ENCODE peak calls at places on chromosome 7, in nine cellular contexts. One of them, this sample, is unnamed.

GRCh38 chr7:116443101-116443523 is 56.4 kb upstream of the CAV2 start:
- DNase-seq in ureter: no peak
- DNase-seq in T follicular helper cell: no peak
- DNase-seq in LoVo: peak
- DNase-seq in left ventricle myocardium inferior: no peak
- DNase-seq in astrocyte: peak
- DNase-seq in left ventricle myocardium superior: no peak
- DNase-seq in hepatic stellate cell: peak
- DNase-seq in hippocampal formation: no peak
- DNase-seq in this sample: peak

GRCh38 chr7:70693300-70693689 is 438.6 kb upstream of the GALNT17 start:
- DNase-seq in ureter: no peak
- DNase-seq in T follicular helper cell: no peak
- DNase-seq in LoVo: no peak
- DNase-seq in left ventricle myocardium inferior: no peak
- DNase-seq in astrocyte: peak
- DNase-seq in left ventricle myocardium superior: no peak
- DNase-seq in hepatic stellate cell: no peak
- DNase-seq in hippocampal formation: no peak
- DNase-seq in this sample: no peak

GRCh38 chr7:77516085-77516484 is 21.0 kb upstream of the PTPN12 start:
- DNase-seq in ureter: no peak
- DNase-seq in T follicular helper cell: no peak
- DNase-seq in LoVo: no peak
- DNase-seq in left ventricle myocardium inferior: no peak
- DNase-seq in astrocyte: no peak
- DNase-seq in left ventricle myocardium superior: no peak
- DNase-seq in hepatic stellate cell: no peak
- DNase-seq in hippocampal formation: no peak
- DNase-seq in this sample: no peak

GRCh38 chr7:56175086-56175760 is 59.0 kb upstream of the NUPR2 start:
- DNase-seq in ureter: peak
- DNase-seq in T follicular helper cell: no peak
- DNase-seq in LoVo: no peak
- DNase-seq in left ventricle myocardium inferior: peak
- DNase-seq in astrocyte: no peak
- DNase-seq in left ventricle myocardium superior: peak
- DNase-seq in hepatic stellate cell: no peak
- DNase-seq in hippocampal formation: peak
- DNase-seq in this sample: no peak

GRCh38 chr7:137879357-137880158 is 32.8 kb upstream of the DGKI start:
- DNase-seq in ureter: no peak
- DNase-seq in T follicular helper cell: no peak
- DNase-seq in LoVo: no peak
- DNase-seq in left ventricle myocardium inferior: no peak
- DNase-seq in astrocyte: peak
- DNase-seq in left ventricle myocardium superior: no peak
- DNase-seq in hepatic stellate cell: no peak
- DNase-seq in hippocampal formation: no peak
- DNase-seq in this sample: no peak

GRCh38 chr7:50657341-50657873 is 92.2 kb upstream of the DDC start:
- DNase-seq in ureter: peak
- DNase-seq in T follicular helper cell: no peak
- DNase-seq in LoVo: no peak
- DNase-seq in left ventricle myocardium inferior: peak
- DNase-seq in astrocyte: no peak
- DNase-seq in left ventricle myocardium superior: peak
- DNase-seq in hepatic stellate cell: peak
- DNase-seq in hippocampal formation: no peak
- DNase-seq in this sample: no peak

GRCh38 chr7:6486438-6487183 is 38.9 kb upstream of the DAGLB start:
- DNase-seq in ureter: no peak
- DNase-seq in T follicular helper cell: no peak
- DNase-seq in LoVo: no peak
- DNase-seq in left ventricle myocardium inferior: no peak
- DNase-seq in astrocyte: no peak
- DNase-seq in left ventricle myocardium superior: no peak
- DNase-seq in hepatic stellate cell: no peak
- DNase-seq in hippocampal formation: no peak
- DNase-seq in this sample: no peak

GRCh38 chr7:11831727-11832495 is at the start of gene THSD7A:
- DNase-seq in ureter: peak
- DNase-seq in T follicular helper cell: no peak
- DNase-seq in LoVo: peak
- DNase-seq in left ventricle myocardium inferior: peak
- DNase-seq in astrocyte: peak
- DNase-seq in left ventricle myocardium superior: peak
- DNase-seq in hepatic stellate cell: peak
- DNase-seq in hippocampal formation: peak
- DNase-seq in this sample: peak

GRCh38 chr7:43363429-43363894 is 219.4 kb upstream of the STK17A start:
- DNase-seq in ureter: no peak
- DNase-seq in T follicular helper cell: no peak
- DNase-seq in LoVo: no peak
- DNase-seq in left ventricle myocardium inferior: no peak
- DNase-seq in astrocyte: no peak
- DNase-seq in left ventricle myocardium superior: no peak
- DNase-seq in hepatic stellate cell: no peak
- DNase-seq in hippocampal formation: no peak
- DNase-seq in this sample: no peak

GRCh38 chr7:31707089-31707488 is 20.1 kb downstream of the PPP1R17 start:
- DNase-seq in ureter: no peak
- DNase-seq in T follicular helper cell: no peak
- DNase-seq in LoVo: no peak
- DNase-seq in left ventricle myocardium inferior: no peak
- DNase-seq in astrocyte: no peak
- DNase-seq in left ventricle myocardium superior: no peak
- DNase-seq in hepatic stellate cell: no peak
- DNase-seq in hippocampal formation: no peak
- DNase-seq in this sample: no peak

GRCh38 chr7:136969776-136970175 is 101.3 kb downstream of the CHRM2 start:
- DNase-seq in ureter: no peak
- DNase-seq in T follicular helper cell: no peak
- DNase-seq in LoVo: no peak
- DNase-seq in left ventricle myocardium inferior: no peak
- DNase-seq in astrocyte: no peak
- DNase-seq in left ventricle myocardium superior: no peak
- DNase-seq in hepatic stellate cell: no peak
- DNase-seq in hippocampal formation: no peak
- DNase-seq in this sample: no peak

GRCh38 chr7:1046722-1047679 is 2.7 kb downstream of the GPR146 start:
- DNase-seq in ureter: no peak
- DNase-seq in T follicular helper cell: peak
- DNase-seq in LoVo: peak
- DNase-seq in left ventricle myocardium inferior: no peak
- DNase-seq in astrocyte: no peak
- DNase-seq in left ventricle myocardium superior: no peak
- DNase-seq in hepatic stellate cell: no peak
- DNase-seq in hippocampal formation: no peak
- DNase-seq in this sample: no peak

GRCh38 chr7:11294965-11295364 is 321.3 kb downstream of the PHF14 start:
- DNase-seq in ureter: no peak
- DNase-seq in T follicular helper cell: no peak
- DNase-seq in LoVo: no peak
- DNase-seq in left ventricle myocardium inferior: no peak
- DNase-seq in astrocyte: no peak
- DNase-seq in left ventricle myocardium superior: no peak
- DNase-seq in hepatic stellate cell: no peak
- DNase-seq in hippocampal formation: no peak
- DNase-seq in this sample: no peak

GRCh38 chr7:128910569-128910945 is at the start of gene KCP:
- DNase-seq in ureter: peak
- DNase-seq in T follicular helper cell: no peak
- DNase-seq in LoVo: no peak
- DNase-seq in left ventricle myocardium inferior: no peak
- DNase-seq in astrocyte: no peak
- DNase-seq in left ventricle myocardium superior: peak
- DNase-seq in hepatic stellate cell: no peak
- DNase-seq in hippocampal formation: no peak
- DNase-seq in this sample: no peak

GRCh38 chr7:158404031-158404761 is 183.4 kb downstream of the PTPRN2 start:
- DNase-seq in ureter: no peak
- DNase-seq in T follicular helper cell: no peak
- DNase-seq in LoVo: no peak
- DNase-seq in left ventricle myocardium inferior: no peak
- DNase-seq in astrocyte: no peak
- DNase-seq in left ventricle myocardium superior: no peak
- DNase-seq in hepatic stellate cell: no peak
- DNase-seq in hippocampal formation: no peak
- DNase-seq in this sample: no peak

GRCh38 chr7:98265841-98266271 is 13.8 kb upstream of the TECPR1 start:
- DNase-seq in ureter: no peak
- DNase-seq in T follicular helper cell: no peak
- DNase-seq in LoVo: no peak
- DNase-seq in left ventricle myocardium inferior: no peak
- DNase-seq in astrocyte: peak
- DNase-seq in left ventricle myocardium superior: no peak
- DNase-seq in hepatic stellate cell: no peak
- DNase-seq in hippocampal formation: no peak
- DNase-seq in this sample: no peak

GRCh38 chr7:44565097-44565794 is 8.5 kb downstream of the DDX56 start:
- DNase-seq in ureter: peak
- DNase-seq in T follicular helper cell: peak
- DNase-seq in LoVo: peak
- DNase-seq in left ventricle myocardium inferior: peak
- DNase-seq in astrocyte: no peak
- DNase-seq in left ventricle myocardium superior: peak
- DNase-seq in hepatic stellate cell: peak
- DNase-seq in hippocampal formation: peak
- DNase-seq in this sample: peak

GRCh38 chr7:157576415-157576814 is 239.6 kb downstream of the DNAJB6 start:
- DNase-seq in ureter: peak
- DNase-seq in T follicular helper cell: peak
- DNase-seq in LoVo: no peak
- DNase-seq in left ventricle myocardium inferior: no peak
- DNase-seq in astrocyte: no peak
- DNase-seq in left ventricle myocardium superior: no peak
- DNase-seq in hepatic stellate cell: no peak
- DNase-seq in hippocampal formation: no peak
- DNase-seq in this sample: no peak

GRCh38 chr7:115260381-115260780 is 338.5 kb downstream of the MDFIC start:
- DNase-seq in ureter: no peak
- DNase-seq in T follicular helper cell: no peak
- DNase-seq in LoVo: no peak
- DNase-seq in left ventricle myocardium inferior: no peak
- DNase-seq in astrocyte: peak
- DNase-seq in left ventricle myocardium superior: no peak
- DNase-seq in hepatic stellate cell: no peak
- DNase-seq in hippocampal formation: no peak
- DNase-seq in this sample: no peak

GRCh38 chr7:100573691-100574361 is at the start of gene SAP25:
- DNase-seq in ureter: no peak
- DNase-seq in T follicular helper cell: no peak
- DNase-seq in LoVo: no peak
- DNase-seq in left ventricle myocardium inferior: no peak
- DNase-seq in astrocyte: no peak
- DNase-seq in left ventricle myocardium superior: no peak
- DNase-seq in hepatic stellate cell: no peak
- DNase-seq in hippocampal formation: no peak
- DNase-seq in this sample: no peak

GRCh38 chr7:100367251-100367620 is 6.1 kb upstream of the PILRA start:
- DNase-seq in ureter: no peak
- DNase-seq in T follicular helper cell: no peak
- DNase-seq in LoVo: no peak
- DNase-seq in left ventricle myocardium inferior: no peak
- DNase-seq in astrocyte: no peak
- DNase-seq in left ventricle myocardium superior: no peak
- DNase-seq in hepatic stellate cell: no peak
- DNase-seq in hippocampal formation: no peak
- DNase-seq in this sample: no peak

GRCh38 chr7:145534301-145534700 is 582.3 kb upstream of the CNTNAP2 start:
- DNase-seq in ureter: no peak
- DNase-seq in T follicular helper cell: no peak
- DNase-seq in LoVo: no peak
- DNase-seq in left ventricle myocardium inferior: no peak
- DNase-seq in astrocyte: no peak
- DNase-seq in left ventricle myocardium superior: no peak
- DNase-seq in hepatic stellate cell: no peak
- DNase-seq in hippocampal formation: no peak
- DNase-seq in this sample: no peak

This sample was measured in NCI-H460.